ENCODE peak calls at places on chromosomes 6 and 20, in eight cellular contexts. W is body of pancreas, X is ovary, S is tibial nerve, Z is fibroblast of lung, E is ascending aorta, Q is stomach, T is heart left ventricle. O is an unnamed sample.
A peak's percentile ranks its signal among the peaks of the same experiment; 100 is the strongest.

GRCh38 chr6:81609736-81610135 is 142.7 kb downstream of the TENT5A start:
- DNase-seq in Z (no peak), T (no peak), E (no peak), Q (no peak), X (no peak), W (no peak), S (no peak), O (no peak)

GRCh38 chr6:125044066-125044465 is 81.8 kb downstream of the RNF217 start:
- DNase-seq in Z (no peak), S (no peak), T (no peak), X (no peak), W (no peak), Q (no peak), E (no peak), O (no peak)

GRCh38 chr20:62914970-62915457 is 11.3 kb downstream of the DIDO1 start:
- DNase-seq in E (no peak), Q (no peak), Z (peak; percentile 49), T (no peak), W (peak; percentile 66), S (no peak), X (peak; percentile 20), O (peak; percentile 47)

GRCh38 chr6:73394577-73395354 is at the start of gene DDX43:
- DNase-seq in W (peak; percentile 86), X (peak; percentile 66), S (peak; percentile 25), E (peak; percentile 82), T (peak; percentile 28), Q (no peak), Z (peak; percentile 69), O (no peak)

GRCh38 chr6:26312096-26312463 is 52.9 kb upstream of the BTN3A2 start:
- DNase-seq in E (no peak), T (no peak), W (no peak), Z (peak; percentile 16), S (no peak), X (no peak), Q (no peak), O (no peak)

GRCh38 chr6:37103169-37104039 is 66.5 kb upstream of the PIM1 start:
- DNase-seq in E (peak; percentile 71), Q (peak; percentile 95), T (peak; percentile 71), Z (no peak), X (peak; percentile 60), S (no peak), W (peak; percentile 97), O (peak; percentile 61)

GRCh38 chr20:14062786-14063185 is 67.5 kb downstream of the MACROD2 start:
- DNase-seq in X (no peak), Q (no peak), Z (peak; percentile 27), W (no peak), S (no peak), T (no peak), E (no peak), O (no peak)

GRCh38 chr6:139508023-139508422 is 133.6 kb upstream of the CITED2 start:
- DNase-seq in T (no peak), Z (no peak), X (no peak), Q (no peak), S (no peak), W (no peak), E (no peak), O (no peak)

GRCh38 chr6:6686176-6686575 is 97.7 kb downstream of the LY86 start:
- DNase-seq in W (no peak), Q (no peak), S (no peak), T (no peak), E (no peak), Z (no peak), X (no peak), O (no peak)

GRCh38 chr6:49576618-49577017 is 26.1 kb downstream of the C6orf141 start:
- DNase-seq in W (no peak), Z (peak; percentile 22), E (no peak), T (no peak), X (no peak), Q (no peak), S (no peak), O (no peak)

GRCh38 chr20:19143890-19144289 is 68.6 kb upstream of the SLC24A3 start:
- DNase-seq in Z (no peak), T (no peak), X (no peak), S (no peak), W (no peak), Q (no peak), E (no peak), O (no peak)

GRCh38 chr6:57013501-57013900 is 33.0 kb upstream of the KIAA1586 start:
- DNase-seq in Z (peak; percentile 85), E (no peak), S (no peak), T (no peak), W (no peak), Q (no peak), X (no peak), O (no peak)

GRCh38 chr6:121055572-121056163 is 278.6 kb downstream of the TBC1D32 start:
- DNase-seq in W (no peak), Q (no peak), S (no peak), E (no peak), Z (peak; percentile 26), X (no peak), T (no peak), O (peak; percentile 60)

GRCh38 chr20:61614311-61615100 is 362.4 kb downstream of the CDH4 start:
- DNase-seq in S (no peak), Z (no peak), X (no peak), W (peak; percentile 22), E (no peak), T (no peak), Q (no peak), O (no peak)

GRCh38 chr20:48398506-48399449 is 429.0 kb downstream of the PREX1 start:
- DNase-seq in T (no peak), Q (no peak), X (no peak), Z (peak; percentile 7), W (no peak), S (no peak), E (no peak), O (peak; percentile 91)

GRCh38 chr6:122589115-122589514 is 21.1 kb upstream of the PKIB start:
- DNase-seq in Q (no peak), W (no peak), Z (no peak), S (no peak), X (no peak), T (no peak), E (no peak), O (no peak)

GRCh38 chr20:25247100-25247665 is 702 bp upstream of the PYGB start:
- DNase-seq in Q (peak; percentile 68), S (peak; percentile 52), Z (peak; percentile 56), T (peak; percentile 80), W (peak; percentile 80), X (peak; percentile 57), E (peak; percentile 85), O (peak; percentile 83)
- H3K4me3 ChIP-seq in Q (peak overlapping the region; percentile 77), S (peak overlapping the region; percentile 92), Z (peak overlapping the region; percentile 70), T (peak overlapping the region; percentile 92), W (peak overlapping the region; percentile 82), X (peak overlapping the region; percentile 51), E (peak overlapping the region; percentile 98), O (peak overlapping the region; percentile 91)

GRCh38 chr6:4958624-4959023 is 45.2 kb downstream of the RPP40 start:
- DNase-seq in Q (no peak), X (no peak), T (no peak), W (no peak), S (no peak), E (no peak), Z (no peak), O (no peak)

GRCh38 chr6:4964675-4965336 is 39.0 kb downstream of the RPP40 start:
- DNase-seq in X (no peak), S (no peak), T (no peak), Z (no peak), E (no peak), Q (no peak), W (no peak), O (no peak)

GRCh38 chr6:4957521-4958231 is 46.2 kb downstream of the RPP40 start:
- DNase-seq in Z (no peak), S (no peak), X (no peak), Q (no peak), W (no peak), E (no peak), T (no peak), O (peak; percentile 47)

GRCh38 chr6:4962905-4963304 is 40.9 kb downstream of the RPP40 start:
- DNase-seq in S (no peak), Z (no peak), Q (no peak), T (no peak), W (no peak), X (no peak), E (no peak), O (no peak)

DNA sequence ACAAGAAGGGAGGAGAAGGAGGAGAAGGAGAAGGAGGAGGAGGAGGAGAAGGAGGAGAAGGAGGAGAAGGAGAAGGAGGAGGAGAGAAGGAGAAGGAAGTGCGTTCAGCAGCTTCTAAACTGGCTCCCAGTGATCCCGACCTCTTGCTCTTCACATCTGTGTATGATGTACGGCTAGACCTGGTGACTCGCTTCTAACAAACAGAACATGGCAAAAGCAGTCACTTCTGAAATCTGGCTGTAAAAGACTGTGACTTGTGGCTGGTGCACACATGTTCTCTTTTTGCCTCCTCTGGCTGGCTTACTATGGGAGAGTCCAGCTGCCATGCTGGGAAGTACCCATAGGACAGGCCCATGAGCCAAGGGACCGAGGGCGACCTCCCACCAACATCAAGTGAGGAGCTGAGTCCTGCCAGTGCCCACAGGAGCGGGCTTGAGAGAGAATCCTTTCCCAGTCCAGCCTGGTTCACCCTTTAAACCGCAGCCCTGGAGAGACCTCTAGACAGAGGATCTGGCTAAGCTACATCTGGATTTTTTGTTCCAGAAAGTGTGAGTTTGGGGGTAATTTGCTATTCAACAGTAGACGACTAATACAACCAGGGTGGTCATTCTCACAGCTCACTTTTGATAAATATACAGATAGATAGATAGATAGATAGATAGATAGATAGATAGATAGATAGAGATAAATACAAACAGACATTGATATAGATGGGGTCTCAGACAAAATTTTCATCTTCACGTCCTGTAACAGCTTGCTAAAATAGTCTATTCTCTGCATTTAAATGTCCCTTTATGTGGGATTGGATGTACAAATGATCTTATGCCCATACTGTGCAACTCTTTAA is 42.3 kb downstream of the RPP40 start:
- DNase-seq in X (no peak), Z (no peak), S (no peak), E (no peak), W (no peak), T (no peak), Q (no peak), O (no peak)
- H3K4me1 ChIP-seq in X (no peaks in the 10 kb centered on the region), Z (no peaks in the 10 kb centered on the region), S (no peaks in the 10 kb centered on the region), E (no peaks in the 10 kb centered on the region), W (no peaks in the 10 kb centered on the region), T (no peaks in the 10 kb centered on the region), Q (no peaks in the 10 kb centered on the region), O (no peaks in the 10 kb centered on the region)

GRCh38 chr6:170266061-170266825 is 24.6 kb downstream of the DLL1 start:
- DNase-seq in W (peak; percentile 74), X (no peak), Q (no peak), Z (no peak), E (no peak), T (peak; percentile 63), S (no peak), O (no peak)
- TF ChIP-seq CTCF in W (no peak), X (no peak), Q (no peak), Z (no peak), E (no peak), T (no peak), S (no peak), O (no peak)

DNA sequence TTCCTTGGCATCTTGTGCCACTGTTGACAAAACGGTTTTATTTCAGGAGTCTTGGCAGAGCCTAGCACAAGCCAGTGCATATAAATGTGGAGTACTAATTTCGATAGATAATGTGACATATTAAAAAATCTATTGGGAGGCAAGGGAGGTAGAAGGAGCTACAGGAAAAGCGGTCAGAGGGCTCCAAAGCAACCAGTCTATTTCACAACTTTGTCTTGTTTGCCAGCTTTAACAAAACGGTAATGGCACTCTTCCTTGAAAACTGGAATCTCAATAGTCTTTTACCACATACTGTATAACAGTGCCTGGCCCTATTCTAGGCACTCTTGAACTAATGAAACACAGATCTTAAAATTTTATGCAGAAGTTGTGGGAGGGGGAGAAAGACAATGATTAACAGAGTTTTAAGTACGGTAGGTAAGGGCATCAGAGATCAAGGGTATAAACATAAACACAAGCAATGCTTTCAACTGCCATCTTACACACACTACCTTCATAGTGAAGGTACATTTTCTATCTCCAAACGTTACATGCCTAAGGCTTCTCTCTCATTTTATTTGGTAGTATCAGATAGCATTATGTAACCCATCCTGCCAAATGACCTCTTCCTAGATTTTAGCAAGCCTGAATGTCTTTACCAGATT is 33.5 kb upstream of the SYNCRIP start:
- DNase-seq in E (no peak), Q (no peak), T (no peak), X (no peak), S (no peak), Z (no peak), W (no peak), O (no peak)
- H3K4me3 ChIP-seq in E (peak overlapping the region; percentile 90), Q (peak overlapping the region; percentile 69), T (peak overlapping the region; percentile 87), X (peak overlapping the region; percentile 90), S (peak overlapping the region; percentile 72), Z (peak overlapping the region; percentile 96), W (no peak overlapping the region), O (peak overlapping the region; percentile 89)

O was measured in Caco-2.